ENCODE peak calls at places on chromosome 19, in five cellular contexts. One of them, this sample, is unnamed.

GRCh38 chr19:55113570-55114039 is 3.8 kb downstream of the PPP1R12C start:
- DNase-seq in GOT3: no peak
- DNase-seq in cerebellar nuclear complex: no peak
- DNase-seq in hepatocyte: peak; percentile 95
- DNase-seq in H54: peak; percentile 88
- DNase-seq in this sample: peak; percentile 38

GRCh38 chr19:14138576-14139265 is 2.3 kb upstream of the ASF1B start:
- DNase-seq in H54: no peak
- DNase-seq in hepatocyte: no peak
- DNase-seq in cerebellar nuclear complex: no peak
- DNase-seq in GOT3: no peak
- DNase-seq in this sample: no peak

GRCh38 chr19:5448374-5448773 is 6.8 kb upstream of the ZNRF4 start:
- DNase-seq in GOT3: no peak
- DNase-seq in hepatocyte: no peak
- DNase-seq in cerebellar nuclear complex: no peak
- DNase-seq in H54: no peak
- DNase-seq in this sample: no peak

GRCh38 chr19:41882568-41883462 is at the start of gene ARHGEF1:
- DNase-seq in H54: peak; percentile 65
- DNase-seq in cerebellar nuclear complex: no peak
- DNase-seq in GOT3: no peak
- DNase-seq in hepatocyte: peak; percentile 60
- DNase-seq in this sample: no peak

GRCh38 chr19:3565177-3565576 is 7.6 kb upstream of the HMG20B start:
- DNase-seq in GOT3: no peak
- DNase-seq in H54: peak; percentile 65
- DNase-seq in hepatocyte: peak; percentile 19
- DNase-seq in cerebellar nuclear complex: no peak
- DNase-seq in this sample: peak; percentile 46

GRCh38 chr19:29623726-29624488 is 17.8 kb downstream of the POP4 start:
- DNase-seq in cerebellar nuclear complex: no peak
- DNase-seq in hepatocyte: no peak
- DNase-seq in GOT3: no peak
- DNase-seq in H54: no peak
- DNase-seq in this sample: no peak

GRCh38 chr19:53903055-53903680 is 5.9 kb upstream of the CACNG7 start:
- DNase-seq in H54: peak; percentile 65
- DNase-seq in hepatocyte: peak; percentile 84
- DNase-seq in cerebellar nuclear complex: no peak
- DNase-seq in GOT3: no peak
- DNase-seq in this sample: peak; percentile 52

GRCh38 chr19:55251296-55252081 is 7.3 kb downstream of the PPP6R1 start:
- DNase-seq in cerebellar nuclear complex: no peak
- DNase-seq in H54: peak; percentile 82
- DNase-seq in hepatocyte: no peak
- DNase-seq in GOT3: no peak
- DNase-seq in this sample: no peak

GRCh38 chr19:8684001-8684902 is 14.3 kb downstream of the ACTL9 start:
- DNase-seq in hepatocyte: no peak
- DNase-seq in H54: no peak
- DNase-seq in GOT3: no peak
- DNase-seq in cerebellar nuclear complex: no peak
- DNase-seq in this sample: no peak

GRCh38 chr19:6536138-6536671 is 5.4 kb downstream of the TNFSF9 start:
- DNase-seq in H54: no peak
- DNase-seq in cerebellar nuclear complex: no peak
- DNase-seq in GOT3: no peak
- DNase-seq in hepatocyte: peak; percentile 28
- DNase-seq in this sample: peak; percentile 71

GRCh38 chr19:38831142-38831605 is 420 bp downstream of the ECH1 start:
- DNase-seq in cerebellar nuclear complex: no peak
- DNase-seq in hepatocyte: peak; percentile 80
- DNase-seq in GOT3: peak; percentile 40
- DNase-seq in H54: peak; percentile 96
- DNase-seq in this sample: peak; percentile 87

GRCh38 chr19:44401108-44401786 is at the start of gene ZNF285:
- DNase-seq in GOT3: no peak
- DNase-seq in cerebellar nuclear complex: no peak
- DNase-seq in H54: no peak
- DNase-seq in hepatocyte: peak; percentile 97
- DNase-seq in this sample: peak; percentile 84

GRCh38 chr19:48859711-48860572 is 8.5 kb downstream of the PLEKHA4 start:
- DNase-seq in hepatocyte: no peak
- DNase-seq in H54: no peak
- DNase-seq in GOT3: no peak
- DNase-seq in cerebellar nuclear complex: no peak
- DNase-seq in this sample: no peak

GRCh38 chr19:16946951-16947940 is 58.4 kb downstream of the F2RL3 start:
- DNase-seq in H54: no peak
- DNase-seq in GOT3: no peak
- DNase-seq in hepatocyte: no peak
- DNase-seq in cerebellar nuclear complex: no peak
- DNase-seq in this sample: no peak

GRCh38 chr19:38376576-38376975 is 2.2 kb downstream of the PSMD8 start:
- DNase-seq in hepatocyte: no peak
- DNase-seq in cerebellar nuclear complex: no peak
- DNase-seq in GOT3: no peak
- DNase-seq in H54: no peak
- DNase-seq in this sample: no peak

This sample was measured in HepG2.